ENCODE peak calls at places on chromosomes 11 and 22, in eight cellular contexts. Z, K, Y, O, M, H, J and L are unnamed samples.

GRCh38 chr11:10490398-10491232 is 35.6 kb downstream of the AMPD3 start:
- DNase-seq in Z (peak; percentile 74), K (no peak), Y (peak; percentile 67), O (peak; percentile 91), M (peak; percentile 91), H (peak; percentile 94), J (no peak), L (peak; percentile 47)

GRCh38 chr22:22085702-22086500 is 103.3 kb upstream of the TOP3B start:
- DNase-seq in Z (no peak), K (no peak), Y (no peak), O (peak; percentile 9), M (peak; percentile 21), H (peak; percentile 25), J (no peak), L (peak; percentile 39)

GRCh38 chr11:126419801-126420729 is 64.6 kb downstream of the ST3GAL4 start:
- DNase-seq in Z (no peak), K (no peak), Y (no peak), O (no peak), M (peak; percentile 57), H (no peak), J (no peak), L (no peak)

GRCh38 chr22:37292641-37293040 is 10.3 kb downstream of the CYTH4 start:
- DNase-seq in Z (no peak), K (no peak), Y (no peak), O (no peak), M (no peak), H (no peak), J (no peak), L (no peak)

GRCh38 chr11:129143335-129143734 is 48.8 kb downstream of the ARHGAP32 start:
- DNase-seq in Z (peak; percentile 90), K (no peak), Y (peak; percentile 71), O (peak; percentile 96), M (peak; percentile 100), H (peak; percentile 88), J (no peak), L (peak; percentile 89)

GRCh38 chr11:1354125-1354938 is 35.4 kb upstream of the BRSK2 start:
- DNase-seq in Z (no peak), K (no peak), Y (no peak), O (no peak), M (no peak), H (no peak), J (no peak), L (no peak)

GRCh38 chr11:109422755-109423113 is 744 bp downstream of the C11orf87 start:
- DNase-seq in Z (no peak), K (no peak), Y (no peak), O (no peak), M (no peak), H (peak; percentile 70), J (no peak), L (no peak)

GRCh38 chr22:19786959-19787848 is 26.6 kb downstream of the TBX1 start:
- DNase-seq in Z (no peak), K (no peak), Y (no peak), O (no peak), M (no peak), H (no peak), J (no peak), L (no peak)

GRCh38 chr11:1150095-1150494 is 7.7 kb upstream of the MUC5AC start:
- DNase-seq in Z (no peak), K (no peak), Y (no peak), O (no peak), M (no peak), H (no peak), J (no peak), L (no peak)

GRCh38 chr22:23236026-23236425 is 55.7 kb downstream of the BCR start:
- DNase-seq in Z (no peak), K (no peak), Y (no peak), O (no peak), M (no peak), H (no peak), J (no peak), L (no peak)

GRCh38 chr11:13674799-13675509 is 6.5 kb downstream of the FAR1 start:
- DNase-seq in Z (no peak), K (no peak), Y (no peak), O (no peak), M (no peak), H (no peak), J (no peak), L (no peak)

GRCh38 chr11:35622070-35622469 is 3.8 kb downstream of the FJX1 start:
- DNase-seq in Z (peak; percentile 78), K (no peak), Y (no peak), O (peak; percentile 83), M (peak; percentile 79), H (peak; percentile 80), J (no peak), L (peak; percentile 14)

GRCh38 chr11:1517117-1518005 is 30.8 kb upstream of the MOB2 start:
- DNase-seq in Z (no peak), K (no peak), Y (no peak), O (no peak), M (no peak), H (no peak), J (no peak), L (no peak)